ENCODE peak calls at places on chromosomes 12 and 14, in nine cellular contexts. One of them, this sample, is unnamed.

GRCh38 chr14:54881761-54882401 is 20.7 kb downstream of the GCH1 start:
- DNase-seq in pancreas: no peak
- DNase-seq in aorta: no peak
- DNase-seq in tibial artery: no peak
- DNase-seq in HCT116: no peak
- DNase-seq in IMR-90: peak; percentile 35
- DNase-seq in cardiac muscle cell: no peak
- DNase-seq in Panc1: no peak
- DNase-seq in psoas muscle: no peak
- DNase-seq in this sample: no peak

GRCh38 chr14:64581817-64582216 is 32.1 kb downstream of the PPP1R36 start:
- DNase-seq in pancreas: no peak
- DNase-seq in aorta: no peak
- DNase-seq in tibial artery: no peak
- DNase-seq in HCT116: no peak
- DNase-seq in IMR-90: no peak
- DNase-seq in cardiac muscle cell: no peak
- DNase-seq in Panc1: no peak
- DNase-seq in psoas muscle: no peak
- DNase-seq in this sample: no peak

GRCh38 chr12:96698521-96698920 is 208.5 kb upstream of the NEDD1 start:
- DNase-seq in pancreas: no peak
- DNase-seq in aorta: no peak
- DNase-seq in tibial artery: no peak
- DNase-seq in HCT116: no peak
- DNase-seq in IMR-90: no peak
- DNase-seq in cardiac muscle cell: no peak
- DNase-seq in Panc1: no peak
- DNase-seq in psoas muscle: no peak
- DNase-seq in this sample: no peak

GRCh38 chr12:754871-755562 is 2.6 kb downstream of the WNK1 start:
- DNase-seq in pancreas: no peak
- DNase-seq in aorta: no peak
- DNase-seq in tibial artery: no peak
- DNase-seq in HCT116: no peak
- DNase-seq in IMR-90: peak; percentile 81
- DNase-seq in cardiac muscle cell: peak; percentile 23
- DNase-seq in Panc1: no peak
- DNase-seq in psoas muscle: no peak
- DNase-seq in this sample: no peak

GRCh38 chr14:105890474-105891220 is 364.3 kb downstream of the TMEM121 start:
- DNase-seq in pancreas: no peak
- DNase-seq in aorta: peak; percentile 76
- DNase-seq in tibial artery: peak; percentile 13
- DNase-seq in HCT116: no peak
- DNase-seq in IMR-90: no peak
- DNase-seq in cardiac muscle cell: no peak
- DNase-seq in Panc1: no peak
- DNase-seq in psoas muscle: peak; percentile 9
- DNase-seq in this sample: peak; percentile 40

GRCh38 chr12:93751864-93752610 is 74.9 kb downstream of the CRADD start:
- DNase-seq in pancreas: no peak
- DNase-seq in aorta: no peak
- DNase-seq in tibial artery: no peak
- DNase-seq in HCT116: no peak
- DNase-seq in IMR-90: peak; percentile 97
- DNase-seq in cardiac muscle cell: no peak
- DNase-seq in Panc1: no peak
- DNase-seq in psoas muscle: no peak
- DNase-seq in this sample: no peak

GRCh38 chr14:58280954-58281787 is 17.2 kb upstream of the ARID4A start:
- DNase-seq in pancreas: peak; percentile 34
- DNase-seq in aorta: no peak
- DNase-seq in tibial artery: no peak
- DNase-seq in HCT116: no peak
- DNase-seq in IMR-90: peak; percentile 92
- DNase-seq in cardiac muscle cell: no peak
- DNase-seq in Panc1: no peak
- DNase-seq in psoas muscle: no peak
- DNase-seq in this sample: no peak

GRCh38 chr12:79769189-79769859 is 78.6 kb upstream of the PAWR start:
- DNase-seq in pancreas: no peak
- DNase-seq in aorta: no peak
- DNase-seq in tibial artery: no peak
- DNase-seq in HCT116: no peak
- DNase-seq in IMR-90: no peak
- DNase-seq in cardiac muscle cell: no peak
- DNase-seq in Panc1: no peak
- DNase-seq in psoas muscle: no peak
- DNase-seq in this sample: no peak

GRCh38 chr14:75341639-75342038 is 63.0 kb downstream of the FOS start:
- DNase-seq in pancreas: no peak
- DNase-seq in aorta: no peak
- DNase-seq in tibial artery: no peak
- DNase-seq in HCT116: no peak
- DNase-seq in IMR-90: no peak
- DNase-seq in cardiac muscle cell: no peak
- DNase-seq in Panc1: no peak
- DNase-seq in psoas muscle: no peak
- DNase-seq in this sample: no peak

GRCh38 chr12:85155791-85156190 is 119.6 kb downstream of the LRRIQ1 start:
- DNase-seq in pancreas: no peak
- DNase-seq in aorta: no peak
- DNase-seq in tibial artery: no peak
- DNase-seq in HCT116: peak; percentile 31
- DNase-seq in IMR-90: no peak
- DNase-seq in cardiac muscle cell: peak; percentile 31
- DNase-seq in Panc1: no peak
- DNase-seq in psoas muscle: no peak
- DNase-seq in this sample: no peak

GRCh38 chr12:100995771-100996170 is 201.2 kb downstream of the ANO4 start:
- DNase-seq in pancreas: no peak
- DNase-seq in aorta: no peak
- DNase-seq in tibial artery: no peak
- DNase-seq in HCT116: no peak
- DNase-seq in IMR-90: no peak
- DNase-seq in cardiac muscle cell: no peak
- DNase-seq in Panc1: no peak
- DNase-seq in psoas muscle: no peak
- DNase-seq in this sample: no peak

GRCh38 chr14:89067293-89067972 is 243.0 kb downstream of the TTC8 start:
- DNase-seq in pancreas: no peak
- DNase-seq in aorta: no peak
- DNase-seq in tibial artery: no peak
- DNase-seq in HCT116: no peak
- DNase-seq in IMR-90: no peak
- DNase-seq in cardiac muscle cell: no peak
- DNase-seq in Panc1: no peak
- DNase-seq in psoas muscle: no peak
- DNase-seq in this sample: no peak

GRCh38 chr12:65603428-65604351 is 220.6 kb upstream of the HMGA2 start:
- DNase-seq in pancreas: peak; percentile 14
- DNase-seq in aorta: no peak
- DNase-seq in tibial artery: peak; percentile 43
- DNase-seq in HCT116: peak; percentile 75
- DNase-seq in IMR-90: peak; percentile 94
- DNase-seq in cardiac muscle cell: peak; percentile 52
- DNase-seq in Panc1: peak; percentile 57
- DNase-seq in psoas muscle: no peak
- DNase-seq in this sample: no peak

GRCh38 chr12:116133609-116134214 is 143.8 kb downstream of the MED13L start:
- DNase-seq in pancreas: no peak
- DNase-seq in aorta: no peak
- DNase-seq in tibial artery: no peak
- DNase-seq in HCT116: no peak
- DNase-seq in IMR-90: no peak
- DNase-seq in cardiac muscle cell: no peak
- DNase-seq in Panc1: no peak
- DNase-seq in psoas muscle: no peak
- DNase-seq in this sample: no peak

DNA sequence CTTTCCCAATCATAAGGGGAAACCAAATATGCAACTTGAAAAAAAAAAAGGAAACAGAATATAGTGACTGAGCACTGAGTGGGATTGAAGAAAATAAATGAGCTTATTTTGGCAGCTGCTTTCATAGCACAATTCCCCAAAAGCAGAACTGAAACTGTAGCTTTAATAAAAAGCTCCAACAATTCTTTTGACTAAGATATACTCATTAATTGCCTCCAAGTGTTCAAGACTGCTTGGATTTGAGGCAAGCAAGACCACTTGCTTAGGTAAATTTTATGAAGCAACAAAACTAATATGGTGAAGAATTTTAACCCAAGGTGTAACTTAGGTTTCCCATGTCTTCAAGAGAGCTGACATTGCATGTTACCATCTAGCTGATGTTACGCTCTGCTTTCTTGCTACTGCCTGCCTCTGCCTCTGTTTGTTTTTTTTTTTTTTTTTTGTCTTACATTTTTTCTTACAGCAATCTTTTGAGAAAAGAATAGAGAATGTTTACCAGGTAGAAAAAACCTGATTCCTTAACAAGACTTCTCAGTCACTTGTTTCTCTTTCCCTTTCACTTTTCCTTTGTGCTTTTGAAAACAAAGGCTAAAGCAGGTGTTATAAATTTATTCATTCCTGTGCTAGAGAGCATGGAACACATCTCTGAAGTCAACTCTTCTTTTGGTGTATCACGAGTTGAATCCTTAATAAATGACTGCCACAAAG is 134.4 kb downstream of the BCAT1 start:
- DNase-seq in pancreas: no peak
- DNase-seq in aorta: no peak
- DNase-seq in tibial artery: no peak
- DNase-seq in HCT116: no peak
- DNase-seq in IMR-90: no peak
- DNase-seq in cardiac muscle cell: no peak
- DNase-seq in Panc1: no peak
- DNase-seq in psoas muscle: no peak
- DNase-seq in this sample: no peak
- H3K27ac ChIP-seq in pancreas: no peak overlapping the region
- H3K27ac ChIP-seq in aorta: no peak overlapping the region
- H3K27ac ChIP-seq in tibial artery: no peak overlapping the region
- H3K27ac ChIP-seq in HCT116: no peak overlapping the region
- H3K27ac ChIP-seq in IMR-90: no peak overlapping the region
- H3K27ac ChIP-seq in cardiac muscle cell: no peak overlapping the region
- H3K27ac ChIP-seq in Panc1: no peak overlapping the region
- H3K27ac ChIP-seq in psoas muscle: no peak overlapping the region
- H3K27ac ChIP-seq in this sample: no peak overlapping the region

GRCh38 chr12:75990189-75990912 is 41.2 kb downstream of the PHLDA1 start:
- DNase-seq in pancreas: no peak
- DNase-seq in aorta: no peak
- DNase-seq in tibial artery: no peak
- DNase-seq in HCT116: no peak
- DNase-seq in IMR-90: peak; percentile 20
- DNase-seq in cardiac muscle cell: no peak
- DNase-seq in Panc1: no peak
- DNase-seq in psoas muscle: no peak
- DNase-seq in this sample: no peak
- H3K27ac ChIP-seq in pancreas: peak overlapping the region; percentile 9
- H3K27ac ChIP-seq in aorta: no peak overlapping the region
- H3K27ac ChIP-seq in tibial artery: no peak overlapping the region
- H3K27ac ChIP-seq in HCT116: no peak overlapping the region
- H3K27ac ChIP-seq in IMR-90: no peak overlapping the region
- H3K27ac ChIP-seq in cardiac muscle cell: no peak overlapping the region
- H3K27ac ChIP-seq in Panc1: peak overlapping the region; percentile 90
- H3K27ac ChIP-seq in psoas muscle: no peak overlapping the region
- H3K27ac ChIP-seq in this sample: peak overlapping the region; percentile 35

GRCh38 chr12:132395192-132395907 is 66.0 kb upstream of the GALNT9 start:
- DNase-seq in pancreas: no peak
- DNase-seq in aorta: no peak
- DNase-seq in tibial artery: peak; percentile 15
- DNase-seq in HCT116: no peak
- DNase-seq in IMR-90: no peak
- DNase-seq in cardiac muscle cell: no peak
- DNase-seq in Panc1: no peak
- DNase-seq in psoas muscle: no peak
- DNase-seq in this sample: no peak

GRCh38 chr12:132393991-132394949 is 64.9 kb upstream of the GALNT9 start:
- DNase-seq in pancreas: no peak
- DNase-seq in aorta: no peak
- DNase-seq in tibial artery: no peak
- DNase-seq in HCT116: no peak
- DNase-seq in IMR-90: no peak
- DNase-seq in cardiac muscle cell: no peak
- DNase-seq in Panc1: no peak
- DNase-seq in psoas muscle: no peak
- DNase-seq in this sample: no peak

GRCh38 chr12:132391326-132392041 is 62.1 kb upstream of the GALNT9 start:
- DNase-seq in pancreas: no peak
- DNase-seq in aorta: no peak
- DNase-seq in tibial artery: no peak
- DNase-seq in HCT116: no peak
- DNase-seq in IMR-90: no peak
- DNase-seq in cardiac muscle cell: no peak
- DNase-seq in Panc1: no peak
- DNase-seq in psoas muscle: no peak
- DNase-seq in this sample: peak; percentile 10

GRCh38 chr12:132392389-132393244 is 63.2 kb upstream of the GALNT9 start:
- DNase-seq in pancreas: no peak
- DNase-seq in aorta: no peak
- DNase-seq in tibial artery: no peak
- DNase-seq in HCT116: no peak
- DNase-seq in IMR-90: no peak
- DNase-seq in cardiac muscle cell: no peak
- DNase-seq in Panc1: no peak
- DNase-seq in psoas muscle: no peak
- DNase-seq in this sample: peak; percentile 12

DNA sequence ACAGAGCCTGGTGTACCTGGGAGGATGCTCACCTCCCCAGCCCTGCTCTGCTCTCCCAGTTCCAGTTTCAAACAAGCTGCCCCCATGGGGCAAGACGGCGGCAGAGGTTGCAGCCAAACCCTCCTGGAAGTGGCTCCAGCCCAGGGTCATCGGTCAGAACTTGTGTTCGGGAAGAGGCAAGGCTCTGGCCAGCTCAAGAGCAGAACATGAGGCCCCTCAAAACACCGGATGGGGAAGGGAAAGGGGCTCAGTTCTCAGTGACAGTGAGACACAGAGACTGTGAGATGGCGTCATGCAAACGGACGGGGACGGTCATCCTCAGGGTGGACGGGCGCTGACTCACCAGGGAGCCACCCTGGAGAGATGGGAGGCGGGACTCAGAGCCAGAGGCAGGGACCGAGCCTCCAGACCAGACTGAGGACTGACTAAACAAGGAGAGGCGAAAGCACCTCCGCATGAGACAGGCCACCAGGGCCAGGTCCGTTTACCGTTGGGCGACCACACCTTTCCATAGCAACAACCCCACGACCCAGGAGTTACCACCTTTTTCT is 63.9 kb upstream of the GALNT9 start:
- DNase-seq in pancreas: no peak
- DNase-seq in aorta: no peak
- DNase-seq in tibial artery: no peak
- DNase-seq in HCT116: peak; percentile 45
- DNase-seq in IMR-90: no peak
- DNase-seq in cardiac muscle cell: no peak
- DNase-seq in Panc1: no peak
- DNase-seq in psoas muscle: no peak
- DNase-seq in this sample: peak; percentile 9
- H3K27ac ChIP-seq in pancreas: no peak overlapping the region
- H3K27ac ChIP-seq in aorta: no peak overlapping the region
- H3K27ac ChIP-seq in tibial artery: no peak overlapping the region
- H3K27ac ChIP-seq in HCT116: peak overlapping the region; percentile 11
- H3K27ac ChIP-seq in IMR-90: no peak overlapping the region
- H3K27ac ChIP-seq in cardiac muscle cell: no peak overlapping the region
- H3K27ac ChIP-seq in Panc1: no peak overlapping the region
- H3K27ac ChIP-seq in psoas muscle: no peak overlapping the region
- H3K27ac ChIP-seq in this sample: no peak overlapping the region

GRCh38 chr12:89019439-89020120 is 332.7 kb downstream of the DUSP6 start:
- DNase-seq in pancreas: peak; percentile 81
- DNase-seq in aorta: peak; percentile 74
- DNase-seq in tibial artery: peak; percentile 84
- DNase-seq in HCT116: peak; percentile 83
- DNase-seq in IMR-90: peak; percentile 88
- DNase-seq in cardiac muscle cell: peak; percentile 88
- DNase-seq in Panc1: peak; percentile 85
- DNase-seq in psoas muscle: peak; percentile 60
- DNase-seq in this sample: peak; percentile 62
- H3K27ac ChIP-seq in pancreas: no peak overlapping the region
- H3K27ac ChIP-seq in aorta: no peak overlapping the region
- H3K27ac ChIP-seq in tibial artery: no peak overlapping the region
- H3K27ac ChIP-seq in HCT116: no peak overlapping the region
- H3K27ac ChIP-seq in IMR-90: no peak overlapping the region
- H3K27ac ChIP-seq in cardiac muscle cell: no peak overlapping the region
- H3K27ac ChIP-seq in Panc1: no peak overlapping the region
- H3K27ac ChIP-seq in psoas muscle: no peak overlapping the region
- H3K27ac ChIP-seq in this sample: no peak overlapping the region